ENCODE peak calls at places on chromosomes 13 and 19, in ten cellular contexts. O, T, M, J, I, U, L, S, V and K are unnamed samples.

GRCh38 chr19:3687774-3688706 is 12.2 kb downstream of the PIP5K1C start:
- DNase-seq in U (no peak), V (peak; percentile 47), S (no peak), L (no peak), J (no peak), I (peak; percentile 41), O (no peak), T (peak; percentile 45), M (peak; percentile 55), K (no peak)

GRCh38 chr13:97328222-97328790 is 105.7 kb upstream of the RAP2A start:
- DNase-seq in I (no peak), O (no peak), S (peak; percentile 81), J (no peak), L (no peak), T (no peak), V (peak; percentile 90), M (no peak), U (no peak), K (peak; percentile 52)

GRCh38 chr19:17125052-17125727 is 49.6 kb downstream of the MYO9B start:
- DNase-seq in I (peak; percentile 68), L (no peak), U (no peak), O (no peak), J (no peak), T (no peak), V (no peak), S (no peak), M (peak; percentile 12), K (no peak)

GRCh38 chr19:46374526-46375475 is 27.9 kb downstream of the PPP5C start:
- DNase-seq in M (no peak), S (no peak), J (no peak), V (no peak), L (no peak), U (peak; percentile 14), T (no peak), I (no peak), O (no peak), K (no peak)

GRCh38 chr13:33073338-33073737 is 57.1 kb downstream of the KL start:
- DNase-seq in S (no peak), U (no peak), O (no peak), M (no peak), V (no peak), T (no peak), J (no peak), L (no peak), I (no peak), K (no peak)

GRCh38 chr13:53310786-53311185 is 282.2 kb downstream of the OLFM4 start:
- DNase-seq in M (no peak), J (no peak), I (no peak), O (no peak), T (no peak), U (no peak), S (no peak), L (no peak), V (peak; percentile 15), K (no peak)

GRCh38 chr13:76000131-76000530 is 364.0 kb downstream of the LMO7 start:
- DNase-seq in O (no peak), T (no peak), S (no peak), L (no peak), I (no peak), V (no peak), J (no peak), M (no peak), U (no peak), K (no peak)

GRCh38 chr13:74930402-74931165 is 551.4 kb downstream of the TBC1D4 start:
- DNase-seq in J (no peak), T (no peak), L (no peak), I (no peak), V (no peak), S (peak; percentile 71), U (no peak), O (no peak), M (no peak), K (peak; percentile 71)

GRCh38 chr13:67964091-67964490 is 734.0 kb upstream of the PCDH9 start:
- DNase-seq in I (no peak), O (no peak), J (no peak), S (no peak), T (no peak), M (no peak), U (no peak), L (no peak), V (no peak), K (no peak)

GRCh38 chr19:18119243-18120105 is 21.9 kb downstream of the MAST3 start:
- DNase-seq in J (no peak), S (no peak), I (no peak), V (no peak), O (no peak), M (peak; percentile 61), T (no peak), L (peak; percentile 83), U (no peak), K (no peak)

GRCh38 chr19:17755977-17756670 is 4.8 kb downstream of the FCHO1 start:
- DNase-seq in I (peak; percentile 75), L (peak; percentile 93), S (no peak), V (peak; percentile 94), O (peak; percentile 85), M (peak; percentile 54), J (no peak), T (peak; percentile 55), U (no peak), K (no peak)

GRCh38 chr13:44117351-44117750 is 237.6 kb downstream of the LACC1 start:
- DNase-seq in O (no peak), V (no peak), M (no peak), U (no peak), L (no peak), T (no peak), S (no peak), J (peak; percentile 81), I (no peak), K (no peak)

GRCh38 chr19:44988896-44989563 is 12.2 kb upstream of the RELB start:
- DNase-seq in V (peak; percentile 79), S (peak; percentile 59), O (peak; percentile 26), M (peak; percentile 74), L (peak; percentile 59), J (peak; percentile 60), U (peak; percentile 78), I (peak; percentile 81), T (peak; percentile 81), K (peak; percentile 52)

GRCh38 chr19:6967962-6968361 is 53.3 kb downstream of the MBD3L2B start:
- DNase-seq in L (no peak), O (no peak), I (no peak), V (no peak), M (no peak), T (no peak), J (peak; percentile 88), S (no peak), U (no peak), K (no peak)

GRCh38 chr19:17420267-17420924 is 549 bp downstream of the MVB12A start:
- DNase-seq in M (peak; percentile 41), V (peak; percentile 77), U (peak; percentile 68), S (peak; percentile 19), O (no peak), I (peak; percentile 18), T (peak; percentile 39), L (no peak), J (peak; percentile 35), K (no peak)

GRCh38 chr13:80083516-80084085 is 257.3 kb downstream of the SPRY2 start:
- DNase-seq in S (no peak), U (no peak), T (no peak), V (no peak), I (no peak), M (no peak), J (no peak), O (no peak), L (no peak), K (peak; percentile 5)

GRCh38 chr13:41212881-41213280 is 18.5 kb upstream of the KBTBD7 start:
- DNase-seq in L (no peak), U (no peak), T (no peak), O (no peak), J (no peak), I (no peak), M (no peak), S (no peak), V (no peak), K (no peak)

GRCh38 chr19:3387645-3388589 is 21.5 kb downstream of the NFIC start:
- DNase-seq in M (no peak), U (peak; percentile 95), V (no peak), L (peak; percentile 95), I (peak; percentile 91), S (no peak), O (peak; percentile 92), T (peak; percentile 92), J (no peak), K (no peak)

GRCh38 chr13:49838989-49839388 is 46.5 kb upstream of the KPNA3 start:
- DNase-seq in I (no peak), L (no peak), V (peak; percentile 42), J (no peak), S (no peak), M (no peak), O (no peak), U (no peak), T (no peak), K (no peak)

GRCh38 chr19:18233224-18233825 is 7.1 kb upstream of the PDE4C start:
- DNase-seq in I (peak; percentile 32), J (peak; percentile 46), S (peak; percentile 75), O (no peak), M (peak; percentile 51), T (peak; percentile 64), V (peak; percentile 96), U (no peak), L (no peak), K (no peak)

GRCh38 chr19:53644061-53644816 is 12.4 kb downstream of the DPRX start:
- DNase-seq in J (no peak), M (no peak), I (no peak), L (no peak), T (no peak), O (no peak), U (no peak), S (no peak), V (peak; percentile 9), K (no peak)

GRCh38 chr13:82358284-82358683 is 1524.0 kb downstream of the SLITRK1 start:
- DNase-seq in J (no peak), U (no peak), V (no peak), M (no peak), L (no peak), S (no peak), O (no peak), T (no peak), I (no peak), K (no peak)

GRCh38 chr19:43592800-43593350 is 3.1 kb downstream of the IRGQ start:
- DNase-seq in T (no peak), I (no peak), J (no peak), U (no peak), L (no peak), O (no peak), M (no peak), S (no peak), V (no peak), K (no peak)

GRCh38 chr19:15252398-15253018 is 20.3 kb upstream of the EPHX3 start:
- DNase-seq in U (no peak), J (no peak), O (peak; percentile 47), V (peak; percentile 55), T (no peak), L (no peak), S (peak; percentile 22), M (no peak), I (peak; percentile 54), K (peak; percentile 65)

GRCh38 chr19:36144624-36145023 is 4.8 kb downstream of the CAPNS1 start:
- DNase-seq in S (no peak), V (no peak), M (no peak), O (no peak), L (no peak), J (no peak), T (no peak), I (no peak), U (no peak), K (no peak)

GRCh38 chr19:4524808-4525562 is 6.7 kb upstream of the PLIN4 start:
- DNase-seq in O (no peak), M (peak; percentile 73), T (peak; percentile 77), L (no peak), I (peak; percentile 48), U (no peak), S (peak; percentile 44), V (peak; percentile 61), J (peak; percentile 46), K (peak; percentile 13)

GRCh38 chr13:59476376-59476775 is 687.4 kb downstream of the DIAPH3 start:
- DNase-seq in L (no peak), S (no peak), T (no peak), V (no peak), J (no peak), O (no peak), I (peak; percentile 39), U (no peak), M (no peak), K (no peak)

GRCh38 chr19:14775855-14776254 is 2.5 kb downstream of the ADGRE2 start:
- DNase-seq in U (no peak), T (peak; percentile 16), V (no peak), S (no peak), O (no peak), J (peak; percentile 86), M (no peak), L (no peak), I (no peak), K (no peak)